ENCODE peak calls at places on chromosomes 13 and 19, in ten cellular contexts. R is H9, B is breast epithelium, F is A549, Y is fibroblast of lung, Q is GM23338, L is pancreas, I is mesenchymal stem cell, K is heart left ventricle, U is AG04450. A is an unnamed sample.

GRCh38 chr13:86085890-86086289 is 286.7 kb upstream of the SLITRK6 start:
- DNase-seq in R (no peak), B (no peak), K (no peak), L (no peak), F (no peak), Q (no peak), Y (peak; percentile 52), U (no peak), I (no peak), A (no peak)

GRCh38 chr13:108182652-108183051 is 32.7 kb downstream of the LIG4 start:
- DNase-seq in L (no peak), U (no peak), I (no peak), K (no peak), Q (no peak), F (no peak), Y (no peak), R (no peak), B (no peak), A (no peak)

GRCh38 chr13:110379905-110380341 is 72.8 kb downstream of the COL4A2 start:
- DNase-seq in Y (no peak), B (no peak), R (peak; percentile 58), F (no peak), L (no peak), U (no peak), K (no peak), I (peak; percentile 74), Q (peak; percentile 35), A (no peak)

GRCh38 chr13:63345835-63346234 is 1930.2 kb upstream of the PCDH20 start:
- DNase-seq in U (no peak), F (no peak), Y (no peak), B (no peak), L (no peak), I (no peak), R (no peak), Q (no peak), K (no peak), A (no peak)

GRCh38 chr13:51332566-51333361 is 6.7 kb upstream of the SERPINE3 start:
- DNase-seq in F (no peak), Y (no peak), R (no peak), B (no peak), U (no peak), L (no peak), K (no peak), Q (no peak), I (no peak), A (no peak)

GRCh38 chr19:55226788-55227187 is 1.8 kb downstream of the TMEM86B start:
- DNase-seq in Q (no peak), F (no peak), B (no peak), R (peak; percentile 22), I (no peak), K (peak; percentile 19), U (no peak), Y (no peak), L (no peak), A (no peak)

GRCh38 chr13:80251403-80251802 is 89.5 kb downstream of the SPRY2 start:
- DNase-seq in R (no peak), K (no peak), B (no peak), Q (peak; percentile 11), U (peak; percentile 4), Y (peak; percentile 52), I (peak; percentile 79), F (no peak), L (no peak), A (no peak)

GRCh38 chr13:80361883-80362327 is 21.0 kb upstream of the SPRY2 start:
- DNase-seq in Q (peak; percentile 60), Y (no peak), L (no peak), I (peak; percentile 6), F (no peak), B (no peak), U (no peak), K (no peak), R (peak; percentile 36), A (peak; percentile 6)

GRCh38 chr19:32558607-32559228 is 22.3 kb upstream of the PDCD5 start:
- DNase-seq in U (no peak), I (no peak), Q (peak; percentile 76), Y (no peak), F (no peak), K (no peak), R (peak; percentile 55), L (no peak), B (no peak), A (no peak)

GRCh38 chr13:76764429-76764828 is 121.8 kb downstream of the KCTD12 start:
- DNase-seq in K (peak; percentile 83), F (no peak), U (no peak), Q (no peak), R (no peak), I (no peak), B (no peak), L (peak; percentile 22), Y (peak; percentile 47), A (no peak)

GRCh38 chr19:17725422-17726078 is 6.3 kb downstream of the MAP1S start:
- DNase-seq in R (peak; percentile 72), Q (peak; percentile 74), K (no peak), I (no peak), B (no peak), F (no peak), Y (no peak), L (no peak), U (no peak), A (peak; percentile 29)

GRCh38 chr13:71606818-71607217 is 260.2 kb downstream of the DACH1 start:
- DNase-seq in U (no peak), B (no peak), Q (no peak), K (no peak), I (no peak), R (no peak), F (no peak), Y (no peak), L (no peak), A (no peak)

GRCh38 chr19:19900124-19900523 is 622 bp upstream of the ZNF93 start:
- DNase-seq in R (no peak), B (no peak), K (no peak), U (peak; percentile 61), F (no peak), L (no peak), Y (peak; percentile 89), I (peak; percentile 79), Q (peak; percentile 33), A (peak; percentile 35)
- H3K27ac ChIP-seq in R (peak overlapping the region; percentile 37), B (peak overlapping the region; percentile 94), K (peak overlapping the region; percentile 80), U (peak overlapping the region; percentile 97), F (no peak overlapping the region), L (peak overlapping the region; percentile 88), Y (peak overlapping the region; percentile 71), I (peak overlapping the region; percentile 85), Q (peak overlapping the region; percentile 84), A (peak overlapping the region; percentile 93)

DNA sequence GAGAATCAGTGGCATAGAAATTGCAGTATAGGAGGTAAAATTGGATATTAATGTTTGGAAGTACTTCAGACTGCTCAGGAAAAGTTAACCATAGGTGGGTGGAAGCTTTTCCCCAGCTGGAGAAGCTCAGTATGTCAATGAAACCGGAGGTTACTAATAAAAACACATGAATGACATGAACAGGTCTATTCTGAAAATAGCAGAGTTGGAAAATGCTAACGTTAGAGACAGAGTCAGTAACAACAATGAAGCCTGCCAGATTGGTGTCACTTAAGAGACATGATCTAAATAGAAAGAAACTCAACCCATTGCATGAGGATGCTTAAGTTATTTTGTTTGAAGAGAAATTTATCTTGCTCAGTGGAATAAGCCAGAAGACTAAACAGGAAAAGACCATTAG is 364.5 kb downstream of the DNAJC15 start:
- DNase-seq in Q (no peak), L (no peak), R (no peak), I (no peak), U (no peak), F (no peak), Y (no peak), B (no peak), K (no peak), A (no peak)
- H3K27ac ChIP-seq in Q (no peak overlapping the region), L (peak overlapping the region; percentile 90), R (no peak overlapping the region), I (no peak overlapping the region), U (no peak overlapping the region), F (no peak overlapping the region), Y (no peak overlapping the region), B (peak overlapping the region; percentile 25), K (no peak overlapping the region), A (no peak overlapping the region)

DNA sequence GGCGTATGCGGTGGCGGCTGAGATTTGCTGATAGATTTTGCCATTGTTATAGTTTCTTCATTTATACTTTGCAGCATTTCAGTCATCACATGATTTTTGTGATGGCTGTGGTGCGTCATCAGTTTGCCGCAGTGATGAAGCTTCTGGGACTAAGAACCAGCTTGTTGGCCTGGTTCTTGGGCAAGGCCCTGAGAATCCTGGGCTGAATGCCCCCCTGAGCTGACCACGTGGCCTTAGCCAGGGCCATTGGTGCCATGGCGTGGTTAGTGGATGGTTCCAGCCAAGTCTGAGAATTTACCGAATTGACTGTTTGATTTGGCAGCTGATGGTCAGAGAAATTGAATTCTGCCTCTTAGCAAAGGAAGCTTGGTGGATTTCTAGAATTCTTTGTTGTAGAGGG is 17.8 kb downstream of the GATAD2A start:
- DNase-seq in F (no peak), Y (no peak), Q (no peak), L (no peak), B (no peak), K (no peak), U (no peak), I (no peak), R (no peak), A (no peak)
- H3K27ac ChIP-seq in F (no peak overlapping the region), Y (no peak overlapping the region), Q (peak overlapping the region; percentile 69), L (no peak overlapping the region), B (no peak overlapping the region), K (no peak overlapping the region), U (no peak overlapping the region), I (no peak overlapping the region), R (no peak overlapping the region), A (no peak overlapping the region)

GRCh38 chr13:30744686-30745085 is 9.3 kb downstream of the ALOX5AP start:
- DNase-seq in L (no peak), F (no peak), I (no peak), Q (no peak), K (no peak), R (no peak), U (no peak), B (no peak), Y (no peak), A (no peak)

GRCh38 chr13:30743319-30744055 is 8.1 kb downstream of the ALOX5AP start:
- DNase-seq in Q (no peak), K (peak; percentile 48), I (peak; percentile 100), B (no peak), U (peak; percentile 93), Y (peak; percentile 99), L (no peak), R (no peak), F (peak; percentile 80), A (no peak)

GRCh38 chr13:30744056-30744684 is 8.8 kb downstream of the ALOX5AP start:
- DNase-seq in Y (peak; percentile 60), U (no peak), L (no peak), I (peak; percentile 86), Q (no peak), R (no peak), F (peak; percentile 25), B (no peak), K (no peak), A (no peak)

GRCh38 chr13:30739646-30740642 is 4.6 kb downstream of the ALOX5AP start:
- DNase-seq in R (no peak), I (peak; percentile 93), Y (peak; percentile 90), L (no peak), B (no peak), Q (no peak), U (peak; percentile 86), F (peak; percentile 12), K (no peak), A (no peak)

DNA sequence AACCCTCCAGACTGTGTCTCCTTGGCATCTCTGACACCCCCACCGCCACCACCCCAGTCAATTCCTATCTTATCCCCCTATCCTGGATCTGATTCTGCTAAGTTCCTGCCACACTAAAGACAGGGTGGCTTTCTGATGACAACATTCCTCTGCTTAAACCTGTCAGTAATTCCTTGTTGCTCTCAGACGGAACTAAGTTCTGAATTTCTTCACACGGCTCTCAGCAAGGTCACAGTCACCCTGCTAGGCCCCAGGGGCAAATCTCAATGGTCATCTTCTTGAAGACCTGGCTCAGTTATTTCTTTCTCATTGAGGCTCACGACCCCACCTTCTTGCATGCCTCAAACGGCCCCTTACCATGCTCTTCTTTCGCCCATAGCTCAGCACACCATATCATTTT is 7.6 kb downstream of the ALOX5AP start:
- DNase-seq in I (no peak), B (no peak), Q (no peak), K (no peak), Y (no peak), F (no peak), L (no peak), R (no peak), U (no peak), A (no peak)
- H3K27ac ChIP-seq in I (peak overlapping the region; percentile 94), B (peak overlapping the region; percentile 72), Q (no peak overlapping the region), K (peak overlapping the region; percentile 58), Y (peak overlapping the region; percentile 26), F (peak overlapping the region; percentile 90), L (no peak overlapping the region), R (no peak overlapping the region), U (peak overlapping the region; percentile 79), A (no peak overlapping the region)

A was measured in WERI-Rb-1.